ENCODE peak calls at places on chromosomes 13 and 19, in five cellular contexts. One of them, this sample, is unnamed. For H3K36me3 and H3K4me1, the result is how much of the 10 kb centered on the place peaks cover.

GRCh38 chr19:29302002-29302928 is 89.3 kb upstream of the UQCRFS1 start:
- DNase-seq in HAP-1: no peak
- DNase-seq in fibroblast of lung: no peak
- DNase-seq in CD8-positive, alpha-beta T cell: no peak
- DNase-seq in GM12878: no peak
- DNase-seq in this sample: no peak

GRCh38 chr13:80171096-80171495 is 169.8 kb downstream of the SPRY2 start:
- DNase-seq in HAP-1: no peak
- DNase-seq in fibroblast of lung: no peak
- DNase-seq in CD8-positive, alpha-beta T cell: no peak
- DNase-seq in GM12878: no peak
- DNase-seq in this sample: no peak

GRCh38 chr13:33799950-33800592 is 17.9 kb upstream of the RFC3 start:
- DNase-seq in HAP-1: peak
- DNase-seq in fibroblast of lung: peak
- DNase-seq in CD8-positive, alpha-beta T cell: no peak
- DNase-seq in GM12878: no peak
- DNase-seq in this sample: no peak

GRCh38 chr19:5987077-5987818 is 9.3 kb upstream of the RANBP3 start:
- DNase-seq in HAP-1: peak
- DNase-seq in fibroblast of lung: peak
- DNase-seq in CD8-positive, alpha-beta T cell: peak
- DNase-seq in GM12878: peak
- DNase-seq in this sample: peak

GRCh38 chr13:40479196-40479845 is 187.1 kb downstream of the FOXO1 start:
- DNase-seq in HAP-1: no peak
- DNase-seq in fibroblast of lung: no peak
- DNase-seq in CD8-positive, alpha-beta T cell: no peak
- DNase-seq in GM12878: no peak
- DNase-seq in this sample: no peak

GRCh38 chr19:35095667-35096368 is 19.8 kb upstream of the FXYD3 start:
- DNase-seq in HAP-1: no peak
- DNase-seq in fibroblast of lung: no peak
- DNase-seq in CD8-positive, alpha-beta T cell: no peak
- DNase-seq in GM12878: no peak
- DNase-seq in this sample: no peak

GRCh38 chr19:17424743-17425365 is 5.0 kb downstream of the MVB12A start:
- DNase-seq in HAP-1: peak
- DNase-seq in fibroblast of lung: no peak
- DNase-seq in CD8-positive, alpha-beta T cell: no peak
- DNase-seq in GM12878: no peak
- DNase-seq in this sample: no peak

GRCh38 chr13:99876651-99877050 is 94.9 kb downstream of the ZIC5 start:
- DNase-seq in HAP-1: no peak
- DNase-seq in fibroblast of lung: no peak
- DNase-seq in CD8-positive, alpha-beta T cell: no peak
- DNase-seq in GM12878: no peak
- DNase-seq in this sample: no peak

GRCh38 chr19:35856546-35857149 is at the start of gene KIRREL2:
- DNase-seq in HAP-1: no peak
- DNase-seq in fibroblast of lung: no peak
- DNase-seq in CD8-positive, alpha-beta T cell: peak
- DNase-seq in GM12878: no peak
- DNase-seq in this sample: no peak

GRCh38 chr13:27997904-27998522 is 9.5 kb upstream of the URAD start:
- DNase-seq in HAP-1: peak
- DNase-seq in fibroblast of lung: peak
- DNase-seq in CD8-positive, alpha-beta T cell: no peak
- DNase-seq in GM12878: no peak
- DNase-seq in this sample: peak

GRCh38 chr19:49985926-49986325 is 25.0 kb upstream of the SIGLEC11 start:
- DNase-seq in HAP-1: no peak
- DNase-seq in fibroblast of lung: no peak
- DNase-seq in CD8-positive, alpha-beta T cell: no peak
- DNase-seq in GM12878: no peak
- DNase-seq in this sample: no peak

GRCh38 chr13:50215389-50215788 is 200.1 kb downstream of the KCNRG start:
- DNase-seq in HAP-1: no peak
- DNase-seq in fibroblast of lung: no peak
- DNase-seq in CD8-positive, alpha-beta T cell: no peak
- DNase-seq in GM12878: no peak
- DNase-seq in this sample: no peak

GRCh38 chr13:41458939-41459753 is 1.8 kb downstream of the RGCC start:
- DNase-seq in HAP-1: no peak
- DNase-seq in fibroblast of lung: peak
- DNase-seq in CD8-positive, alpha-beta T cell: peak
- DNase-seq in GM12878: no peak
- DNase-seq in this sample: peak

GRCh38 chr19:2114218-2114617 is 17.5 kb downstream of the IZUMO4 start:
- DNase-seq in HAP-1: no peak
- DNase-seq in fibroblast of lung: no peak
- DNase-seq in CD8-positive, alpha-beta T cell: no peak
- DNase-seq in GM12878: no peak
- DNase-seq in this sample: no peak
- H3K36me3 ChIP-seq in HAP-1: half or more
- H3K36me3 ChIP-seq in fibroblast of lung: half or more
- H3K36me3 ChIP-seq in CD8-positive, alpha-beta T cell: half or more
- H3K36me3 ChIP-seq in GM12878: under half
- H3K36me3 ChIP-seq in this sample: half or more

DNA sequence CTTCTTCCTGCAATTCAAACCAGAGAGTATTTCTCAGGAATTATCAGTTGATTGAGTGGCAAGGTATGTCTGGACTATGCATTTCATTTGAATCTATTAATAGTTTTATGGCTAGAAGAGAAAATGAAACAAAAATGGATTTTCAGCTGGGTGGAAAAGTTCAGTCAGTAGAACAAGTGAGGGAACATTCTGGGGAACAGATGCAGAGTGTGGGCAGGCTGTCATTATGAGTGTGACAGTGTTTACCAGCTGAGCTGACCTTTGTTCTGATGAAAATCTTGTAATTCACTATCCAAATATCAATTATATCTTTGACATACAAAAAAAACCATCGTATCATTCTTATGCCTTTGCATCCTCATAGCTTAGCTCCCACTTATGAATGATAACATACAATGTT is 2.6 kb upstream of the CLC start:
- DNase-seq in HAP-1: no peak
- DNase-seq in fibroblast of lung: no peak
- DNase-seq in CD8-positive, alpha-beta T cell: no peak
- DNase-seq in GM12878: no peak
- DNase-seq in this sample: no peak
- H3K4me1 ChIP-seq in HAP-1: under half
- H3K4me1 ChIP-seq in fibroblast of lung: under half
- H3K4me1 ChIP-seq in CD8-positive, alpha-beta T cell: under half
- H3K4me1 ChIP-seq in GM12878: under half
- H3K4me1 ChIP-seq in this sample: under half

DNA sequence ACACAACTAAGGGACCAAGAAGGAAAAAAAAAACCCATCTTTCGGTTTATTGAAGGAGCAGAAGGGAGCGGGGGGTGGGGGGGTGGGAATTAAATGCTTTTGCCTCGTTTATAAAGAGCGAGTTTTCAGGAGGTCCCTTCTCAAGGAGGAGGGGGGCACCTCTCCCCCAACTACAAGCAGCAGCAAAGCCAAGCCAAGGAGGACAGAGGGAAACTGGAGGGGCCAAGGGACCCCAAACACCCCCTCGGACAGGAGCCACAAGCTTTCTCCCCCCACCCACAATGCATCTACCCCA is 2.4 kb downstream of the IRF2BP1 start:
- DNase-seq in HAP-1: no peak
- DNase-seq in fibroblast of lung: no peak
- DNase-seq in CD8-positive, alpha-beta T cell: no peak
- DNase-seq in GM12878: no peak
- DNase-seq in this sample: no peak
- H3K4me3 ChIP-seq in HAP-1: no peak
- H3K4me3 ChIP-seq in fibroblast of lung: no peak
- H3K4me3 ChIP-seq in CD8-positive, alpha-beta T cell: peak
- H3K4me3 ChIP-seq in GM12878: peak
- H3K4me3 ChIP-seq in this sample: peak

GRCh38 chr19:11721681-11722080 is 17.1 kb downstream of the ZNF823 start:
- DNase-seq in HAP-1: no peak
- DNase-seq in fibroblast of lung: no peak
- DNase-seq in CD8-positive, alpha-beta T cell: no peak
- DNase-seq in GM12878: no peak
- DNase-seq in this sample: no peak

DNA sequence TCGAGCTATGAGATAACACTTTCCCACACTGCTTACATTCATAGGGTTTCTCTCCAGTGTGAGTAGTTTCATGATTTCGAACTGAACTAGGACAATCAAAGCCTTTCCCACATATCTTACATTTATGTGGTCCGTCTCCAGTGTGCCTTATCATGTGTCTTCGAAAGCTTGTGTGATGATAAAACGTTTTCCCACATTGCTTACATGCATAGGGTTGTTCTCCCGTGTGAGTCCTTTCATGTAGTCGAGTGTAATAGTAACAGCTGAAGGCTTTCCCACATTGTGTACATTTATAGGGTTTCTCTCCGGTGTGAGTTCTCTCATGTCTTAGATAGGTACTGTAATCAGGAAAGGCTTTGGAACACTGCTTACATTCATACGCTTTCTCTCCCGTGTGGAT is 16.3 kb downstream of the ZNF823 start:
- DNase-seq in HAP-1: no peak
- DNase-seq in fibroblast of lung: no peak
- DNase-seq in CD8-positive, alpha-beta T cell: no peak
- DNase-seq in GM12878: no peak
- DNase-seq in this sample: no peak
- H3K36me3 ChIP-seq in HAP-1: under half
- H3K36me3 ChIP-seq in fibroblast of lung: under half
- H3K36me3 ChIP-seq in CD8-positive, alpha-beta T cell: under half
- H3K36me3 ChIP-seq in GM12878: under half
- H3K36me3 ChIP-seq in this sample: half or more

GRCh38 chr13:95231393-95231792 is 69.9 kb downstream of the ABCC4 start:
- DNase-seq in HAP-1: no peak
- DNase-seq in fibroblast of lung: no peak
- DNase-seq in CD8-positive, alpha-beta T cell: no peak
- DNase-seq in GM12878: no peak
- DNase-seq in this sample: no peak
- H3K4me1 ChIP-seq in HAP-1: under half
- H3K4me1 ChIP-seq in fibroblast of lung: under half
- H3K4me1 ChIP-seq in CD8-positive, alpha-beta T cell: under half
- H3K4me1 ChIP-seq in GM12878: under half
- H3K4me1 ChIP-seq in this sample: under half

GRCh38 chr19:33029746-33030303 is 34.9 kb downstream of the RHPN2 start:
- DNase-seq in HAP-1: no peak
- DNase-seq in fibroblast of lung: no peak
- DNase-seq in CD8-positive, alpha-beta T cell: no peak
- DNase-seq in GM12878: no peak
- DNase-seq in this sample: no peak

GRCh38 chr19:33035461-33035860 is 29.2 kb downstream of the RHPN2 start:
- DNase-seq in HAP-1: no peak
- DNase-seq in fibroblast of lung: no peak
- DNase-seq in CD8-positive, alpha-beta T cell: no peak
- DNase-seq in GM12878: no peak
- DNase-seq in this sample: no peak

DNA sequence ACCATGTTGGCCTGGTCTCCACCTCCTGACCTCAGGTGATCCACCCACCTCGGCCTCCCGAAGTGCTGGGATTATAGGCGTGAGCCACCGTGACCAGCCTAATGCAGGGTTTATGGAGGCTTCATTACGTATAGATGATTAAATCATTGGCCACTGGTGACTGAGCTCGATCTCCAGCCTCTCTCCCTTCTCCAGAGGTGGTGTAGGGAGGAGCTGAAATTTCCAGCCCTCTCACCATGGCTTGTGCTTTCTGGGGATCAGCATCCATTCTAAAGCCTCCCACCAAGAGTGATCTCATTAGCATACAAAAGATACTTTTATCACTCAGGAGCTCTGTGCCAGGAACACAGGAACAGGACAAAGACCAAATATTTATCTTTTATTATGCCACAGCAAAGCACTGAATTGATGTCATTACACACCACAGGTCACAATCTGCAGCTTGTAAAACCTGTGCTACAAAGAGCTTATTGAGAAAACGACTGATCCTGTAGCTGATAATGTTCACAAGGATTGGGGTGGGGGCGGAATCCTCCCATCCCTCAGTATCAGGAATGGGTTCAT is 32.4 kb downstream of the RHPN2 start:
- DNase-seq in HAP-1: peak
- DNase-seq in fibroblast of lung: no peak
- DNase-seq in CD8-positive, alpha-beta T cell: no peak
- DNase-seq in GM12878: no peak
- DNase-seq in this sample: no peak
- H3K4me3 ChIP-seq in HAP-1: no peak
- H3K4me3 ChIP-seq in fibroblast of lung: no peak
- H3K4me3 ChIP-seq in CD8-positive, alpha-beta T cell: no peak
- H3K4me3 ChIP-seq in GM12878: no peak
- H3K4me3 ChIP-seq in this sample: no peak